ENCODE peak calls at places on chromosome 5, in four cellular contexts. V, Q, D and L are unnamed samples.
A peak's percentile ranks its signal among the peaks of the same experiment; 100 is the strongest.

GRCh38 chr5:181037365-181037861 is 2.7 kb upstream of the BTNL9 start:
- DNase-seq in V (no peak), Q (no peak), D (no peak), L (no peak)

GRCh38 chr5:157451806-157452205 is 8.2 kb upstream of the NIPAL4 start:
- DNase-seq in V (no peak), Q (no peak), D (no peak), L (no peak)

GRCh38 chr5:54601393-54601792 is 83.8 kb downstream of the SNX18 start:
- DNase-seq in V (no peak), Q (peak; percentile 30), D (no peak), L (no peak)

GRCh38 chr5:134451618-134452505 is 40.2 kb upstream of the CDKN2AIPNL start:
- DNase-seq in V (no peak), Q (no peak), D (peak; percentile 55), L (no peak)

GRCh38 chr5:135289651-135290050 is 109.4 kb downstream of the MACROH2A1 start:
- DNase-seq in V (no peak), Q (no peak), D (no peak), L (no peak)

GRCh38 chr5:69265931-69266330 is 31.2 kb downstream of the CDK7 start:
- DNase-seq in V (no peak), Q (no peak), D (no peak), L (no peak)

GRCh38 chr5:114360816-114361723 is 800 bp upstream of the KCNN2 start:
- DNase-seq in V (no peak), Q (no peak), D (no peak), L (peak; percentile 81)

GRCh38 chr5:136174021-136174659 is 18.8 kb downstream of the SMIM32 start:
- DNase-seq in V (no peak), Q (no peak), D (no peak), L (no peak)

GRCh38 chr5:53482717-53483638 is 2.5 kb downstream of the FST start:
- DNase-seq in V (peak; percentile 69), Q (peak; percentile 29), D (peak; percentile 24), L (no peak)

GRCh38 chr5:168291961-168292782 is 727 bp downstream of the WWC1 start:
- DNase-seq in V (no peak), Q (no peak), D (peak; percentile 29), L (no peak)

GRCh38 chr5:136864960-136865359 is 499.6 kb upstream of the TRPC7 start:
- DNase-seq in V (no peak), Q (no peak), D (no peak), L (no peak)

GRCh38 chr5:80411589-80412219 is 3.8 kb downstream of the ZFYVE16 start:
- DNase-seq in V (no peak), Q (no peak), D (no peak), L (no peak)

GRCh38 chr5:135064235-135064570 is 30.2 kb upstream of the PITX1 start:
- DNase-seq in V (no peak), Q (no peak), D (no peak), L (no peak)

GRCh38 chr5:180468732-180469585 is 25.2 kb upstream of the CNOT6 start:
- DNase-seq in V (no peak), Q (no peak), D (no peak), L (peak; percentile 76)

GRCh38 chr5:10452768-10453331 is 11.2 kb downstream of the ROPN1L start:
- DNase-seq in V (no peak), Q (no peak), D (no peak), L (no peak)

GRCh38 chr5:177364159-177364962 is 6.6 kb downstream of the RGS14 start:
- DNase-seq in V (no peak), Q (no peak), D (no peak), L (no peak)

GRCh38 chr5:53161876-53162275 is 52.3 kb upstream of the MOCS2 start:
- DNase-seq in V (no peak), Q (no peak), D (no peak), L (peak; percentile 32)

GRCh38 chr5:133154274-133155088 is 102.7 kb downstream of the HSPA4 start:
- DNase-seq in V (no peak), Q (no peak), D (no peak), L (no peak)

GRCh38 chr5:142748132-142748531 is 22.0 kb upstream of the ARHGAP26 start:
- DNase-seq in V (no peak), Q (no peak), D (no peak), L (no peak)

GRCh38 chr5:776862-777711 is 7.4 kb downstream of the ZDHHC11B start:
- DNase-seq in V (no peak), Q (peak; percentile 25), D (no peak), L (no peak)

GRCh38 chr5:179486596-179487051 is 63.7 kb upstream of the RUFY1 start:
- DNase-seq in V (no peak), Q (no peak), D (no peak), L (no peak)

GRCh38 chr5:139660916-139661814 is 13.0 kb downstream of the CXXC5 start:
- DNase-seq in V (peak; percentile 95), Q (peak; percentile 91), D (peak; percentile 76), L (peak; percentile 98)

GRCh38 chr5:116573617-116574431 is 799 bp downstream of the SEMA6A start:
- DNase-seq in V (peak; percentile 69), Q (no peak), D (peak; percentile 27), L (peak; percentile 88)

GRCh38 chr5:96384353-96384752 is 48.7 kb downstream of the PCSK1 start:
- DNase-seq in V (no peak), Q (no peak), D (no peak), L (no peak)

GRCh38 chr5:68178579-68178978 is 37.0 kb upstream of the PIK3R1 start:
- DNase-seq in V (no peak), Q (no peak), D (no peak), L (no peak)

GRCh38 chr5:92268343-92268742 is 885.2 kb upstream of the ARRDC3 start:
- DNase-seq in V (no peak), Q (no peak), D (no peak), L (no peak)

GRCh38 chr5:92265804-92266203 is 882.7 kb upstream of the ARRDC3 start:
- DNase-seq in V (no peak), Q (no peak), D (no peak), L (no peak)

GRCh38 chr5:92267830-92268229 is 884.7 kb upstream of the ARRDC3 start:
- DNase-seq in V (no peak), Q (no peak), D (no peak), L (no peak)
- H3K4me3 ChIP-seq in V (no peak overlapping the region), Q (no peak overlapping the region), D (no peak overlapping the region), L (no peak overlapping the region)

DNA sequence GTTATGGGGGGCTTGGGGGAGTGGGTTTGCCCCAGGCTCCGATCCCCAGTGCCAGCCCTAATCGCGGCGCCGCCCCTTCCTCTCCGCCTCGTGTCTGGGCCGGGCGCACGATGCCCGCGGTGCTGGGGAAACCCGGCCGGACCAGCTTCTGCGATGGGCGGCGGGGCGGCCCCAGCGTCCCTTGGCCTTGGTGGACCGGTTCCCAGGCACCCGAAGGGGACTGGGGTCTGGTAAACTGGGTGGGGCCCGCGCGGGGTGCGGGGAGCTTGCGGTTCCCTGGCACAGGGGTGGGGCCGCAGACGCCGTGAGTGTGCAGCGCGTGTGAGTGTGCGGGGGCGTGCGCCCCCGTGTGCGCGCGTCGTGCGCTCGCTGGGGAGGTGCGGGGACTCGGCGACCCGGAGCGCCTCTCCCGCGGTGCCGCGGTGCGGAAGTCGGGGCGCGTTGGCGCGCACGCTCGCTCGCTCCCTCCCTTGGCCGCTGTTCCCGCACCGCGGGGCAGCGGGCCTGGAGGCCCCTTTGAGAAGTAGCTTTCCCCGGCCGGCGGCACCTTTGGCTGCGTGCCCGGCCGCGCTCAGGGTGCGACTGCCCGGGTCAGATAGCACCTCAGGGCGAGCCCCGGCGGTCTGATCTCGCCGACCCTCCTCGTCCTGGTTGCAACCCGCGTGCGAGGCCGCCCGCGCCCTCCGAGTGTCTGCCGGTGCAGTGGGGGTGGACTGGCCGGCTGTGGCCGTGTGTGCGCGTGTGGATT is 568 bp downstream of the MACIR start:
- DNase-seq in V (peak; percentile 78), Q (peak; percentile 60), D (peak; percentile 70), L (peak; percentile 25)
- TF ChIP-seq POLR2A in V (no peak), Q (no peak), D (no peak), L (no peak)

GRCh38 chr5:111755264-111755941 is 1.6 kb downstream of the NREP start:
- DNase-seq in V (no peak), Q (no peak), D (no peak), L (no peak)
- H3K4me3 ChIP-seq in V (peak overlapping the region; percentile 60), Q (peak overlapping the region; percentile 85), D (no peak overlapping the region), L (no peak overlapping the region)

DNA sequence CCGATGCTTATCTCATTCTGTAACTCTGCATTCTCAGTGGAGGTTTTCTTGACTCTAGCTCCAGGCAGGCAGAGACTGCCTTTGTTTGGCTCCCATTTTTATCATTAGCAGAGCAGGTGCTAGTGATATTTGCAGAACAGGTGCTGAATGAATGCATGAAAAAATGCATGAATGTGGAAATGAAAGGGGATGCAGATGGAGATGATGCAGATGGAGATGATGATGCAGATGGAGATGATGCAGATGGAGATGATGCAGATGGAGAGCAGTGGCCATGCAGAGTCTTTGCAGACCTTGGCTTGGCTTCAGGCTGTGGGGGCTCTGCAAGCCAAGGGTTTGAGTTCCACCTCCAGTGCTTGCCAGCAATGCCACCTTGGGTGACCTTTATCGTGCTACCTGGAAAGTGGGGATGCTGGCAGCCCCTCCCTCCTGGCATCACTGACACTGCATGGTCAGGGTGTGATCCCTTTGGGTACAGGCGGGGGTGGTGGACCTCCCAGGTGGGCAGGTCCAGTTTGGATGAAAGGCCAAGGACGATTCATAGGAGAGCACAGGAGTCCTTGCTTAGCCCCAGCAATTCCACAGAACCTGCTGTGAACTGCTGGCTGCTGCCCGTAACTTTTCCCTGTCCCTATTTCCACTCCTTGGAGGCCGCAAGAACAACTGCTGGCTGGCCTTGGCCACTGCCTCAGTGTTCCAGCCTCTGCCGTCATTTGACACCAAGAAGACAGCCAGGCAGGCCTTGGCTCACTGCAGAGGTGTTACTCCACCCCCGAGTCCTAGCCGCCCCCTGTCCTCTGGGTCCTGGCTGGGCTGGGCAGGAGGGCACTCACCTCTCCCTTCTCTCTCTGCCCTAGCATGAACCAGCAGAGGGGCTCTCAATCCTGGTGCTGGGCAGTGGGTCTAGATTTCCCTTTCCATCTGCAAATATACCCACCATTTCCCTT is 33.0 kb downstream of the ERGIC1 start:
- DNase-seq in V (peak; percentile 88), Q (no peak), D (no peak), L (peak; percentile 95)
- TF ChIP-seq POLR2A in V (no peak), Q (no peak), D (no peak), L (no peak)